ENCODE peak calls at places on chromosomes 11 and 22, in seven cellular contexts. One of them, this sample, is unnamed.

GRCh38 chr22:48353116-48353947 is 1474.3 kb downstream of the BRD1 start:
- DNase-seq in astrocyte of the spinal cord: no peak
- DNase-seq in CD4-positive, alpha-beta T cell: no peak
- DNase-seq in HCT116: no peak
- DNase-seq in glutamatergic neuron: no peak
- DNase-seq in sigmoid colon: peak; percentile 46
- DNase-seq in lower leg skin: no peak
- DNase-seq in this sample: no peak

GRCh38 chr11:11620251-11620965 is 1.4 kb downstream of the GALNT18 start:
- DNase-seq in astrocyte of the spinal cord: peak; percentile 2
- DNase-seq in CD4-positive, alpha-beta T cell: no peak
- DNase-seq in HCT116: peak; percentile 47
- DNase-seq in glutamatergic neuron: peak; percentile 72
- DNase-seq in sigmoid colon: peak; percentile 78
- DNase-seq in lower leg skin: peak; percentile 89
- DNase-seq in this sample: no peak

GRCh38 chr11:43998308-43998707 is 49.5 kb upstream of the ACCSL start:
- DNase-seq in astrocyte of the spinal cord: no peak
- DNase-seq in CD4-positive, alpha-beta T cell: no peak
- DNase-seq in HCT116: no peak
- DNase-seq in glutamatergic neuron: no peak
- DNase-seq in sigmoid colon: peak; percentile 6
- DNase-seq in lower leg skin: peak; percentile 39
- DNase-seq in this sample: no peak

GRCh38 chr22:22591348-22592299 is 32.6 kb upstream of the PRAME start:
- DNase-seq in astrocyte of the spinal cord: no peak
- DNase-seq in CD4-positive, alpha-beta T cell: no peak
- DNase-seq in HCT116: no peak
- DNase-seq in glutamatergic neuron: no peak
- DNase-seq in sigmoid colon: no peak
- DNase-seq in lower leg skin: peak; percentile 68
- DNase-seq in this sample: no peak

GRCh38 chr11:107999759-108000455 is 8.8 kb upstream of the CUL5 start:
- DNase-seq in astrocyte of the spinal cord: peak; percentile 56
- DNase-seq in CD4-positive, alpha-beta T cell: no peak
- DNase-seq in HCT116: peak; percentile 74
- DNase-seq in glutamatergic neuron: no peak
- DNase-seq in sigmoid colon: no peak
- DNase-seq in lower leg skin: peak; percentile 39
- DNase-seq in this sample: peak; percentile 33

GRCh38 chr11:62671272-62671603 is 235 bp upstream of the UQCC3 start:
- DNase-seq in astrocyte of the spinal cord: no peak
- DNase-seq in CD4-positive, alpha-beta T cell: no peak
- DNase-seq in HCT116: no peak
- DNase-seq in glutamatergic neuron: no peak
- DNase-seq in sigmoid colon: no peak
- DNase-seq in lower leg skin: no peak
- DNase-seq in this sample: no peak

GRCh38 chr11:112216591-112217105 is 9.6 kb upstream of the PTS start:
- DNase-seq in astrocyte of the spinal cord: peak; percentile 42
- DNase-seq in CD4-positive, alpha-beta T cell: no peak
- DNase-seq in HCT116: no peak
- DNase-seq in glutamatergic neuron: no peak
- DNase-seq in sigmoid colon: no peak
- DNase-seq in lower leg skin: no peak
- DNase-seq in this sample: peak; percentile 43

GRCh38 chr11:2777396-2777795 is 77.6 kb upstream of the KCNQ1OT1 start:
- DNase-seq in astrocyte of the spinal cord: no peak
- DNase-seq in CD4-positive, alpha-beta T cell: no peak
- DNase-seq in HCT116: no peak
- DNase-seq in glutamatergic neuron: peak; percentile 15
- DNase-seq in sigmoid colon: peak; percentile 47
- DNase-seq in lower leg skin: peak; percentile 72
- DNase-seq in this sample: no peak

GRCh38 chr11:110759972-110760381 is 47.7 kb upstream of the ARHGAP20 start:
- DNase-seq in astrocyte of the spinal cord: peak; percentile 89
- DNase-seq in CD4-positive, alpha-beta T cell: no peak
- DNase-seq in HCT116: no peak
- DNase-seq in glutamatergic neuron: no peak
- DNase-seq in sigmoid colon: no peak
- DNase-seq in lower leg skin: no peak
- DNase-seq in this sample: peak; percentile 3

GRCh38 chr22:29727248-29727551 is 7.4 kb downstream of the CABP7 start:
- DNase-seq in astrocyte of the spinal cord: no peak
- DNase-seq in CD4-positive, alpha-beta T cell: no peak
- DNase-seq in HCT116: no peak
- DNase-seq in glutamatergic neuron: peak; percentile 73
- DNase-seq in sigmoid colon: no peak
- DNase-seq in lower leg skin: no peak
- DNase-seq in this sample: no peak

GRCh38 chr22:45336971-45337431 is 27.3 kb downstream of the FAM118A start:
- DNase-seq in astrocyte of the spinal cord: peak; percentile 50
- DNase-seq in CD4-positive, alpha-beta T cell: no peak
- DNase-seq in HCT116: no peak
- DNase-seq in glutamatergic neuron: no peak
- DNase-seq in sigmoid colon: peak; percentile 87
- DNase-seq in lower leg skin: peak; percentile 94
- DNase-seq in this sample: no peak

GRCh38 chr11:18669211-18669593 is 29.4 kb upstream of the TMEM86A start:
- DNase-seq in astrocyte of the spinal cord: no peak
- DNase-seq in CD4-positive, alpha-beta T cell: no peak
- DNase-seq in HCT116: peak; percentile 46
- DNase-seq in glutamatergic neuron: no peak
- DNase-seq in sigmoid colon: no peak
- DNase-seq in lower leg skin: peak; percentile 20
- DNase-seq in this sample: peak; percentile 1

GRCh38 chr11:11620966-11621880 is 582 bp downstream of the GALNT18 start:
- DNase-seq in astrocyte of the spinal cord: peak; percentile 3
- DNase-seq in CD4-positive, alpha-beta T cell: no peak
- DNase-seq in HCT116: no peak
- DNase-seq in glutamatergic neuron: peak; percentile 38
- DNase-seq in sigmoid colon: peak; percentile 78
- DNase-seq in lower leg skin: no peak
- DNase-seq in this sample: no peak

GRCh38 chr11:63671322-63672155 is at the start of gene ATL3:
- DNase-seq in astrocyte of the spinal cord: peak; percentile 97
- DNase-seq in CD4-positive, alpha-beta T cell: peak; percentile 96
- DNase-seq in HCT116: peak; percentile 93
- DNase-seq in glutamatergic neuron: peak; percentile 98
- DNase-seq in sigmoid colon: peak; percentile 99
- DNase-seq in lower leg skin: peak; percentile 100
- DNase-seq in this sample: peak; percentile 92
- TF ChIP-seq CTCF in astrocyte of the spinal cord: peak; percentile 16
- TF ChIP-seq CTCF in CD4-positive, alpha-beta T cell: peak; percentile 11
- TF ChIP-seq CTCF in HCT116: no peak
- TF ChIP-seq CTCF in glutamatergic neuron: no peak
- TF ChIP-seq CTCF in sigmoid colon: no peak
- TF ChIP-seq CTCF in lower leg skin: no peak
- TF ChIP-seq CTCF in this sample: peak; percentile 13

GRCh38 chr11:86453290-86454030 is 78.8 kb downstream of the CCDC81 start:
- DNase-seq in astrocyte of the spinal cord: no peak
- DNase-seq in CD4-positive, alpha-beta T cell: no peak
- DNase-seq in HCT116: no peak
- DNase-seq in glutamatergic neuron: no peak
- DNase-seq in sigmoid colon: no peak
- DNase-seq in lower leg skin: peak; percentile 49
- DNase-seq in this sample: no peak
- TF ChIP-seq CTCF in astrocyte of the spinal cord: no peak
- TF ChIP-seq CTCF in CD4-positive, alpha-beta T cell: no peak
- TF ChIP-seq CTCF in HCT116: peak; percentile 51
- TF ChIP-seq CTCF in glutamatergic neuron: no peak
- TF ChIP-seq CTCF in sigmoid colon: no peak
- TF ChIP-seq CTCF in lower leg skin: no peak
- TF ChIP-seq CTCF in this sample: peak; percentile 41

DNA sequence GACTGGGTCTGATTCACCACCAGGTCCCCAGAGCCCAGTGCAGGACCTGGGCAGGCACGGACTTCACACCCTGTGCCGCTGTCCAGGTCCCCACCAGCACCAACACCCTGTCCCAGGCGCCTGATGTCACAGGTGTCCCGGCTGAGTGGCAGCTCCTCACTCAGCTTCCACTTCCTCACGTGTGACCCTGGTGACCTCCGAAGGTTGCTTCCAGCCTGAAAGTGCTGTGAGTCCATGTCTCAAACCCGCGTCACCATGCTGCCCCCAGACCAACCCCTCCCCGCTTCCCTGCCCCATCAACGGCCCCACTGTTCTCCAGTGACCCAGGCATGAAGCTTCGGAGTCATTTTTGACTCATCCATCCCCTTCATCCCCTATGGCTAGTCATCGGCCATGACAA is 25.7 kb upstream of the PICK1 start:
- DNase-seq in astrocyte of the spinal cord: no peak
- DNase-seq in CD4-positive, alpha-beta T cell: no peak
- DNase-seq in HCT116: no peak
- DNase-seq in glutamatergic neuron: no peak
- DNase-seq in sigmoid colon: no peak
- DNase-seq in lower leg skin: no peak
- DNase-seq in this sample: no peak
- TF ChIP-seq CTCF in astrocyte of the spinal cord: no peak
- TF ChIP-seq CTCF in CD4-positive, alpha-beta T cell: no peak
- TF ChIP-seq CTCF in HCT116: no peak
- TF ChIP-seq CTCF in glutamatergic neuron: no peak
- TF ChIP-seq CTCF in sigmoid colon: no peak
- TF ChIP-seq CTCF in lower leg skin: no peak
- TF ChIP-seq CTCF in this sample: no peak

DNA sequence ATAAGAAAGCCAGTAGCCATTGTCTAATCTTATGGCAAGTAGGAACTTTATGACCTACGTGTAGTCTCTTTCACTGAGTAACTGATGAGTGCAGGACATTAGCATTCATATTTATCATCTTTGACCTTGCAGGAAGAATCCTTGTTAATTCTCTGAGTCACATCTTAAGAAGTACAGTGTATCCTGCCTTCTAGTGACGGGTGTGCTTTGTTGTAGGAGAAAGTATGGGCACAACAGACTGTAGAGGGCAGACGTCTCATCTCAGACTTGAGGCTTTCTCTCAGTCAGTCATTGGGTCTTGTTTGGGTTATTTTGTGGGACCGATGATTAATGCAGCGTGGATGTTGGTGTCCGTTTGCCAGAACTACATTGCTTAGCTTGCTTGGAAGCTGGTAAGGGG is 6.8 kb downstream of the RNF214 start:
- DNase-seq in astrocyte of the spinal cord: peak; percentile 87
- DNase-seq in CD4-positive, alpha-beta T cell: no peak
- DNase-seq in HCT116: no peak
- DNase-seq in glutamatergic neuron: no peak
- DNase-seq in sigmoid colon: no peak
- DNase-seq in lower leg skin: no peak
- DNase-seq in this sample: peak; percentile 99
- TF ChIP-seq CTCF in astrocyte of the spinal cord: peak; percentile 71
- TF ChIP-seq CTCF in CD4-positive, alpha-beta T cell: no peak
- TF ChIP-seq CTCF in HCT116: peak; percentile 25
- TF ChIP-seq CTCF in glutamatergic neuron: no peak
- TF ChIP-seq CTCF in sigmoid colon: no peak
- TF ChIP-seq CTCF in lower leg skin: no peak
- TF ChIP-seq CTCF in this sample: peak; percentile 79

DNA sequence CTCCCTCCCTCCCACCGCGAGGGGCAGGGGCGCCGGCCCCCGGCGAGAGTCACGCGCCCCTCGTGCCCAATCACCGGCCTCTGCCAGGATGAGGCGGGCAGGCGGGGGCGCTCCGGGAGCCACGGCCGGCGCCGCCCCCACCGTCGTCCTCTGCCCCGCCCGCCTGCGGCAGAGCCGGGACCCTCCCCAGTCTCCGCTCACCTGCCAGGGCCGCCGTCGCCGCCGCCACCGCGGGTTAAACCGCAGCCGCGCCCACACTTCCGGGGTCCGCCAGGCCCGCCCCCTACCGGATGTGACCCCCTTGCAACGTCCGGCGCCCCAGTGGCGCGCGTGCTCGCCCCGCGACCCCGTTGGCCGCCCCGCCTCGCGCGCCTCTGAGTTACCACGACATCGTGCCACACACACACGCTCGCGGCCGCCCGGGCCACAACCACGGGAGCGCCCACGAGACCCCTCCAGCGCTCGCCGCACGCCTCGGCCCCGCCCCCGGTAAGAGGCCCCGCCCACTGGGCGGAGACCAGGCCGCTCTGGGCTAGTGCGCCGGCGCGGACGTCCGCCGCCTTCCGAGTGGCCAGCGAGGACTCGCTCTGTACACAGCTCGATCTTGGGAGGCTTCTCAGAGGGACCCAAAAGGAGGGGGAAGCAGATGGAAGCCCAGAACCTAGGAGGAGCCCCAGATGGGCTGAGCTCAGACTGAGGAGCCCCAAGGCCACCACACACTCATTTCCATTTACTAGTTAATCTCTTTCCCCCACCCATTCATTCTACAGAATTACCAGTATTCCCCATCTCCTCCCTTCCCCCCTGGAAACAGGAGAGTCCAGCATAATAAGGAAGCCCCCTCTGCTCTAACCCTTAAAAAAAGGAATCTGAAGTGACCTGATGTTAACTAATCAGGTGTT is at the start of gene VPS37C:
- DNase-seq in astrocyte of the spinal cord: peak; percentile 84
- DNase-seq in CD4-positive, alpha-beta T cell: peak; percentile 82
- DNase-seq in HCT116: peak; percentile 76
- DNase-seq in glutamatergic neuron: peak; percentile 93
- DNase-seq in sigmoid colon: peak; percentile 92
- DNase-seq in lower leg skin: peak; percentile 97
- DNase-seq in this sample: peak; percentile 77
- TF ChIP-seq CTCF in astrocyte of the spinal cord: no peak
- TF ChIP-seq CTCF in CD4-positive, alpha-beta T cell: no peak
- TF ChIP-seq CTCF in HCT116: no peak
- TF ChIP-seq CTCF in glutamatergic neuron: peak; percentile 71
- TF ChIP-seq CTCF in sigmoid colon: no peak
- TF ChIP-seq CTCF in lower leg skin: no peak
- TF ChIP-seq CTCF in this sample: peak; percentile 75

GRCh38 chr11:61545341-61545740 is 35.5 kb downstream of the SYT7 start:
- DNase-seq in astrocyte of the spinal cord: no peak
- DNase-seq in CD4-positive, alpha-beta T cell: no peak
- DNase-seq in HCT116: peak; percentile 22
- DNase-seq in glutamatergic neuron: no peak
- DNase-seq in sigmoid colon: no peak
- DNase-seq in lower leg skin: no peak
- DNase-seq in this sample: no peak
- TF ChIP-seq CTCF in astrocyte of the spinal cord: peak; percentile 56
- TF ChIP-seq CTCF in CD4-positive, alpha-beta T cell: no peak
- TF ChIP-seq CTCF in HCT116: peak; percentile 77
- TF ChIP-seq CTCF in glutamatergic neuron: peak; percentile 50
- TF ChIP-seq CTCF in sigmoid colon: no peak
- TF ChIP-seq CTCF in lower leg skin: no peak
- TF ChIP-seq CTCF in this sample: peak; percentile 67